ENCODE peak calls at places on chromosomes 12 and 14, in five cellular contexts. X, B, Q, F and E are unnamed samples.

GRCh38 chr14:50550294-50550693 is 9.7 kb upstream of the ATL1 start:
- DNase-seq in B (no peak), X (no peak), F (no peak), Q (no peak), E (no peak)

GRCh38 chr14:42078345-42078744 is 471.7 kb downstream of the LRFN5 start:
- DNase-seq in X (no peak), F (no peak), Q (no peak), B (no peak), E (no peak)

GRCh38 chr14:41604793-41605534 is 1.7 kb upstream of the LRFN5 start:
- DNase-seq in Q (no peak), X (peak), B (peak), F (peak), E (peak)

GRCh38 chr12:120229583-120230325 is 28.8 kb upstream of the RPLP0 start:
- DNase-seq in Q (peak), F (no peak), B (peak), X (no peak), E (no peak)

GRCh38 chr14:21300892-21301291 is 21.0 kb downstream of the RPGRIP1 start:
- DNase-seq in Q (peak), X (peak), F (peak), B (no peak), E (peak)

GRCh38 chr14:53247596-53248370 is 94.7 kb upstream of the DDHD1 start:
- DNase-seq in B (no peak), Q (no peak), X (peak), F (peak), E (no peak)

GRCh38 chr14:94174622-94175402 is 690 bp downstream of the PPP4R4 start:
- DNase-seq in X (no peak), F (peak), B (no peak), Q (no peak), E (peak)

GRCh38 chr14:68786491-68787234 is 6.2 kb downstream of the ZFP36L1 start:
- DNase-seq in B (peak), X (no peak), F (peak), Q (no peak), E (no peak)

DNA sequence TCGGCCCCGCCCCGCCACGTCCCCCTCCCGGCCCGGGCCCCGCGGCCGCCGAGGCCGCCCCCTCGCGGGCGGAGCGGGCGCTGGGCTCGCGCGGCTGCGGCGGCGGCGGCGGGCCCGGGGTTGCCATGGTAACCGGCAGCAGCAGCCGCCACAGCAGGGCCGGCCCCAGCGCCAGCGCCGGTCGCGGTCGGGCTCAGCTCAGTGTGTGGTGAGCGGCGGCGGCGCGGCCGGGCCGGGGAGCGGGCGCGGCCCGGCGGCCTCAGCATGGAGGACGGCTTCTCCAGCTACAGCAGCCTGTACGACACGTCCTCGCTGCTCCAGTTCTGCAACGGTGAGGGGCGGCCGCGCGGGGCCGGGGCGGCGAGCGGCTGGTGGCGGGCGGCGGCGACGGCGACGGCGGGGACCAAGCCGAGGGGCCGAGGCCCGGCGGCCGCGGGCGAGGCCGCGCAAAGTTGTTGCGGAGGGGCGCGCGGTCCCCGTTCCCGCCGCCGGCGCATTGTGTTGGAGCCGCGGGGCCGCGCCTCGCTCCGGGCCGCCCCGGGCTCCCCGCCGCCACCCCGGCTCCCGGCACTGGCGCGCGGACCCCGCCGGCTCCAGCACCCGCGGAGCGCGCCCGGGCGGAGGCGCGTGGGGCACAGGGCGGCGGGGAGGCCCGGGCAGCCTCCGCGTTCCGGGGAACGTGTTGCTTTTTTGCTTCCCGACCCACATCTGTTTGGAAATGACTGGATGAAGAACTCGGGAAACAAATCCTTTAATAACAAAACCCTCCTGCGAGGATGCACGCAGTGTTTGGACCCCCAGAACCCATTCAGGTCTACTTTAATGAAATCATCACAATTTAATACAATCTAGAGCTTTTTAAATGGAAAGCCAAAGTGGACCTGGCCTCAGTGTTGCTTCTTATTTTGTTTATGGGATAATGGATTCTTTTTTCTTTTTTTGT is at the start of gene EML1:
- DNase-seq in X (peak), B (peak), Q (peak), F (peak), E (peak)
- TF ChIP-seq CTCF in X (no peak), B (no peak), Q (no peak), F (no peak), E (no peak)

GRCh38 chr14:105014631-105015030 is 6.3 kb downstream of the CDCA4 start:
- DNase-seq in B (peak), Q (no peak), F (no peak), X (no peak), E (no peak)
- H3K27ac ChIP-seq in B (no peak), Q (no peak), F (no peak), X (peak), E (no peak)

DNA sequence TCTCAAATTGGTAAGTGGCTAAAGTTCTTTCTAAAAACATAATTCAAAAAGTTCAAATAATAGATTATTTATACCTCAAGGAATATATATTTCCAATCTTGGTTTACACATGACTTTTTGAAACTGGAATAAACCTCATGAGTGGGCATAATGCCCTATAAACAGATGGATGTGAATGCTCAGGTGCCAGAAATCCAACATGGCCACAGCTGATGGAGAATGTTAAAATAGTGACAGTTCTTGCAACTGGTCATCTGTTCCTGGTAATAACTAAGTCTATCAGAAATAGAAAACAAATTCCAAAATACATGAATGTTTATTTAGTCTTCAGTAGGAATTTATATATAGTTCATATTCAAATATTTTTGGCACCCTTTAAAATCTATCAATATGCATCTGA is 21.6 kb upstream of the CNOT2 start:
- DNase-seq in X (no peak), F (no peak), B (no peak), Q (no peak), E (no peak)
- TF ChIP-seq CTCF in X (no peak), F (no peak), B (no peak), Q (no peak), E (no peak)

GRCh38 chr14:61459229-61459628 is 137.8 kb downstream of the PRKCH start:
- DNase-seq in X (no peak), F (no peak), Q (no peak), B (no peak), E (no peak)

GRCh38 chr14:61462566-61463195 is 141.3 kb downstream of the PRKCH start:
- DNase-seq in B (no peak), X (peak), F (no peak), Q (no peak), E (peak)

GRCh38 chr14:61460063-61460462 is 138.7 kb downstream of the PRKCH start:
- DNase-seq in B (no peak), F (no peak), Q (no peak), X (no peak), E (no peak)

GRCh38 chr14:61461808-61462275 is 140.5 kb downstream of the PRKCH start:
- DNase-seq in B (peak), X (peak), F (no peak), Q (no peak), E (no peak)

GRCh38 chr14:61460853-61461611 is 139.7 kb downstream of the PRKCH start:
- DNase-seq in X (peak), F (no peak), Q (no peak), B (no peak), E (peak)
- H3K27ac ChIP-seq in X (peak), F (no peak), Q (no peak), B (peak), E (no peak)

GRCh38 chr12:108792361-108793292 is 61.3 kb upstream of the CORO1C start:
- DNase-seq in X (no peak), B (no peak), F (no peak), Q (no peak), E (no peak)
- TF ChIP-seq CTCF in X (no peak), B (no peak), F (no peak), Q (no peak), E (no peak)

GRCh38 chr12:116043673-116044072 is 233.8 kb downstream of the MED13L start:
- DNase-seq in Q (no peak), F (no peak), X (no peak), B (no peak), E (no peak)
- H3K27ac ChIP-seq in Q (no peak), F (no peak), X (no peak), B (no peak), E (no peak)

GRCh38 chr12:67220065-67220464 is 49.1 kb upstream of the CAND1 start:
- DNase-seq in X (no peak), F (no peak), B (no peak), Q (peak), E (peak)
- TF ChIP-seq CTCF in X (peak), F (no peak), B (peak), Q (peak), E (peak)

GRCh38 chr14:103105580-103106168 is 11.1 kb downstream of the EXOC3L4 start:
- DNase-seq in X (no peak), B (no peak), F (no peak), Q (peak), E (no peak)
- H3K27ac ChIP-seq in X (no peak), B (no peak), F (no peak), Q (no peak), E (no peak)

DNA sequence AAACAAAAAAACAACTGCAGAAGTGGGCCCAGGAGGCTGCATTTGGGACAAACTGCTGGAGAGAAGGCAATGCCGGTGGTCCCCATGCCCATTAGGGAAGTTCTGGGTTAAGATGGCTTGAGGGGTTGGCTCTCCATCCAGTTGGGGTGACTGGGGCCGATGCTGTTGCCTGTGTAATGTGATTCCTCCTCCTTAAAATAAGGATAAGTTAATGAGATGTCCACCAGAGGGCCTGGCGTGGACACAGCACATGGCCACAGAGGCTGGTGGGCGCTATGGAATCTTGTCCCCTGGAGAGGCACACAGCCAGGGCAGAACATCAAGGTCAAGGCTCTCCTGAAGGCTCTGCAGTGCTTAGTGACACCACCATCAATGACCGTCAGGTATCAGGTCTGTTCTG is 1.0 kb upstream of the TESC start:
- DNase-seq in B (peak), Q (no peak), X (peak), F (no peak), E (peak)
- TF ChIP-seq CTCF in B (peak), Q (peak), X (peak), F (no peak), E (peak)